ENCODE peak calls at places on chromosomes 4 and X, in seven cellular contexts. F is CD8-positive, alpha-beta T cell; W is endothelial cell; Q is body of pancreas; C is choroid plexus epithelial cell; Z is kidney; D is GM10248. P is an unnamed sample.

GRCh38 chrX:109089359-109089758 is 353.0 kb upstream of the IRS4 start:
- DNase-seq in F (no peak), W (no peak), Q (no peak), C (no peak), Z (no peak), D (no peak), P (no peak)

GRCh38 chrX:65874110-65874509 is 165.8 kb downstream of the VSIG4 start:
- DNase-seq in F (no peak), W (no peak), Q (no peak), C (no peak), Z (no peak), D (no peak), P (no peak)

GRCh38 chrX:55593756-55594257 is 29.4 kb upstream of the FOXR2 start:
- DNase-seq in F (no peak), W (no peak), Q (no peak), C (no peak), Z (no peak), D (no peak), P (no peak)

GRCh38 chr4:186958951-186959350 is 235.3 kb upstream of the FAT1 start:
- DNase-seq in F (no peak), W (no peak), Q (no peak), C (no peak), Z (no peak), D (no peak), P (no peak)

GRCh38 chr4:107866726-107867125 is 42.0 kb downstream of the SGMS2 start:
- DNase-seq in F (no peak), W (no peak), Q (no peak), C (no peak), Z (no peak), D (no peak), P (no peak)

GRCh38 chr4:76582074-76582816 is 147.2 kb downstream of the SHROOM3 start:
- DNase-seq in F (no peak), W (no peak), Q (no peak), C (no peak), Z (no peak), D (no peak), P (no peak)

GRCh38 chr4:131426023-131426758 is 1722.9 kb upstream of the PCDH10 start:
- DNase-seq in F (no peak), W (no peak), Q (no peak), C (no peak), Z (no peak), D (peak), P (no peak)

GRCh38 chr4:121749225-121749624 is 15.7 kb downstream of the SMIM43 start:
- DNase-seq in F (no peak), W (no peak), Q (no peak), C (no peak), Z (no peak), D (no peak), P (no peak)

GRCh38 chr4:86443495-86443894 is 83.6 kb upstream of the MAPK10 start:
- DNase-seq in F (no peak), W (no peak), Q (no peak), C (no peak), Z (no peak), D (no peak), P (no peak)

GRCh38 chrX:48466696-48467095 is 3.4 kb downstream of the SLC38A5 start:
- DNase-seq in F (no peak), W (no peak), Q (peak), C (no peak), Z (no peak), D (no peak), P (no peak)
- TF ChIP-seq CTCF in F (no peak), W (peak), Q (peak), C (peak), Z (no peak), D (no peak), P (peak)

DNA sequence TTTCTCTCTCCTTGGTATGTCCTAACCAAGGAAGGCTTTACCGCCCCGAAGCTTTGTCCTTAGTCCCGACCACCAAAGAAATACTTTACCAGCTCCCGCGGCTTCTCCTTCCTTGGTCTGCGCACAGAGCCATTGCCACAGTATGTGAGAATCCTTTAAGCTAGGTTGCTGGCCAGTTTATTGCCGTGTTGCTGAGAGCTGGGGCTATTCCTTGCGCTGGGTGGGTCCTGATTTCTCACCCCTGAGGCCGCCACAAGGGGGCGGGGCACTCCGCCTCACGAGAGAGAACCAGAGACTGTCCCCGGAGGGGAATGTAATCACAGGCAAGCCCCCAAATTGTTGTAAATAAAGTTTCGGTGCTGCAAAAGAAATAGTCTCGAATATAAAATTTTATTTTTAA is 331.0 kb upstream of the PCDH10 start:
- DNase-seq in F (no peak), W (peak), Q (no peak), C (no peak), Z (no peak), D (no peak), P (no peak)
- TF ChIP-seq CTCF in F (no peak), W (peak), Q (no peak), C (no peak), Z (no peak), D (no peak), P (peak)

GRCh38 chr4:171342646-171343045 is 470.6 kb upstream of the GALNTL6 start:
- DNase-seq in F (no peak), W (no peak), Q (no peak), C (no peak), Z (no peak), D (no peak), P (no peak)
- TF ChIP-seq CTCF in F (no peak), W (no peak), Q (no peak), C (no peak), Z (no peak), D (no peak), P (no peak)

GRCh38 chr4:16196482-16197393 is 29.5 kb downstream of the TAPT1 start:
- DNase-seq in F (no peak), W (no peak), Q (no peak), C (peak), Z (no peak), D (no peak), P (no peak)
- TF ChIP-seq CTCF in F (no peak), W (no peak), Q (peak), C (peak), Z (peak), D (peak), P (peak)

GRCh38 chrX:150158554-150159332 is 204.4 kb upstream of the MAMLD1 start:
- DNase-seq in F (no peak), W (no peak), Q (no peak), C (no peak), Z (no peak), D (no peak), P (no peak)
- TF ChIP-seq CTCF in F (no peak), W (no peak), Q (no peak), C (no peak), Z (no peak), D (no peak), P (no peak)

DNA sequence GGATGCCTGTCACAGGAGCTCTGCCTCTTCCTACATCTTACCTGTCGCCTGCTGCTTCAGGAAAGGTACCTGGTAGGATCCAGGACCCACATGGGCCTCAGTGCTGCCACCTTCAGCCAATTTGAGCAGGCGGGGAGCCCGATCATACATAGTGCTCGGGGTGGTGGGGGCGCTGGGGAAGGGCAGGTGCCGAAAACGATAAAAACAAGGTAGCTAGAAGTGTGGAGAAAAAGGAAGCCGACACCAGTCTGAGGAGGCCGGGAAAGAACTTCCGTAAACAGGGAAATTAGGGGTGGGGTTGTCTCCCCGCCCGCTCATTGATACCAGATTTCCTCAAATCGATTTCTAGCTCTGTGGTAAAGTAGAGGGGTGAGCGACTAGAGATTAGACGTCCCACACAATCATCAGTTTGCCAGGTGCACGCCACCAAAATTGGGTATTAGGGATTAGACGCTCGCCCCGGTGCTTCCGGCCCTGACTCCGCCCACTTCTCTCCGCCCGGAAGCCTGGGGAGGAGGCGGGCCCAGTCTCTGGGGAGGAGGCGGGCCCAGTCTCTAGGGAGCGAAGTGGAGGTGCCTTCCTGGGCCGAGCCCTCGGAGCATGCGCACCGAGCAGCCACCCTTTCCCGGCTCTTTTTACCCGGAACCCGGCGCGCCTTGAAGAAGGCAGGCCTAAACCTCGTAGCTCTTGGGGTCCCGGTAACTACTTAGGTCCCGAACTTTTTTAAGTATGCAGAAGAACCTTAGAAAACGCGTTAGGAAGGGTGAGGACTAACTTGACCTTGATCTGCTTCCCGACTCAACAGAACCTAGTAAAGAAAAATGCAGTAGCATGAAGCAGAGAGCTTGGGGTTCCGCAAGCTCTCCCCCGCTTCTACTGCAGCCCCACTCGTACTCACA is at the start of gene STPG2:
- DNase-seq in F (peak), W (peak), Q (peak), C (peak), Z (peak), D (peak), P (peak)
- TF ChIP-seq CTCF in F (peak), W (peak), Q (peak), C (peak), Z (peak), D (peak), P (peak)